ENCODE peak calls at places on chromosomes 12 and 14, in seven cellular contexts. E is sigmoid colon, G is uterus, B is NB4, D is heart left ventricle, F is spleen, H is stomach. L is an unnamed sample.

GRCh38 chr14:65330416-65330815 is 82.1 kb upstream of the FUT8 start:
- DNase-seq in E (no peak), G (no peak), B (no peak), D (no peak), F (no peak), H (no peak), L (peak)

GRCh38 chr12:51926718-51927117 is 19.4 kb downstream of the ACVRL1 start:
- DNase-seq in E (no peak), G (no peak), B (peak), D (no peak), F (no peak), H (peak), L (peak)

GRCh38 chr12:64544796-64545382 is 65.4 kb upstream of the RASSF3 start:
- DNase-seq in E (no peak), G (no peak), B (no peak), D (no peak), F (no peak), H (no peak), L (no peak)

GRCh38 chr14:100586153-100586519 is 1.1 kb downstream of the BEGAIN start:
- DNase-seq in E (no peak), G (no peak), B (no peak), D (peak), F (peak), H (no peak), L (no peak)

GRCh38 chr14:75960219-75960618 is 21.6 kb downstream of the TGFB3 start:
- DNase-seq in E (no peak), G (no peak), B (no peak), D (no peak), F (no peak), H (no peak), L (no peak)

GRCh38 chr12:51820721-51821422 is 27.6 kb downstream of the FIGNL2 start:
- DNase-seq in E (no peak), G (peak), B (peak), D (peak), F (peak), H (peak), L (no peak)

GRCh38 chr12:94242871-94243270 is 94.5 kb downstream of the PLXNC1 start:
- DNase-seq in E (no peak), G (no peak), B (peak), D (no peak), F (peak), H (no peak), L (no peak)

GRCh38 chr12:119326341-119326740 is 8.2 kb upstream of the CCDC60 start:
- DNase-seq in E (no peak), G (no peak), B (no peak), D (no peak), F (no peak), H (no peak), L (no peak)

GRCh38 chr14:75315143-75315542 is 36.5 kb downstream of the FOS start:
- DNase-seq in E (peak), G (no peak), B (no peak), D (no peak), F (no peak), H (peak), L (no peak)

GRCh38 chr14:88791629-88792571 is 853 bp downstream of the EML5 start:
- DNase-seq in E (peak), G (peak), B (peak), D (no peak), F (peak), H (peak), L (no peak)

GRCh38 chr12:28497889-28498411 is 307.7 kb downstream of the CCDC91 start:
- DNase-seq in E (no peak), G (no peak), B (no peak), D (no peak), F (no peak), H (no peak), L (no peak)

GRCh38 chr12:110067531-110067930 is 19.2 kb upstream of the C12orf76 start:
- DNase-seq in E (no peak), G (no peak), B (peak), D (no peak), F (peak), H (no peak), L (no peak)

GRCh38 chr14:37131205-37131604 is 41.2 kb downstream of the SLC25A21 start:
- DNase-seq in E (no peak), G (no peak), B (no peak), D (no peak), F (no peak), H (no peak), L (no peak)

GRCh38 chr14:98728024-98728423 is 544.0 kb downstream of the BCL11B start:
- DNase-seq in E (no peak), G (no peak), B (no peak), D (no peak), F (no peak), H (no peak), L (no peak)

GRCh38 chr14:92994942-92995341 is 72.0 kb downstream of the CHGA start:
- DNase-seq in E (no peak), G (no peak), B (no peak), D (no peak), F (no peak), H (no peak), L (no peak)

GRCh38 chr12:123269395-123269892 is 2.2 kb downstream of the CDK2AP1 start:
- DNase-seq in E (peak), G (peak), B (no peak), D (peak), F (peak), H (peak), L (peak)

GRCh38 chr12:66279127-66279712 is 23.1 kb upstream of the HELB start:
- DNase-seq in E (no peak), G (no peak), B (peak), D (no peak), F (no peak), H (no peak), L (no peak)

GRCh38 chr14:36941783-36942521 is 230.5 kb downstream of the SLC25A21 start:
- DNase-seq in E (peak), G (peak), B (peak), D (peak), F (peak), H (peak), L (peak)

GRCh38 chr12:132713123-132713522 is 2.5 kb downstream of the PGAM5 start:
- DNase-seq in E (no peak), G (no peak), B (no peak), D (no peak), F (no peak), H (no peak), L (no peak)

GRCh38 chr14:99793213-99794155 is at the start of gene EML1:
- DNase-seq in E (peak), G (peak), B (peak), D (peak), F (peak), H (peak), L (peak)

GRCh38 chr14:69543341-69544249 is 31.1 kb downstream of the CCDC177 start:
- DNase-seq in E (no peak), G (no peak), B (peak), D (peak), F (no peak), H (peak), L (no peak)

GRCh38 chr12:27285395-27285794 is 41.3 kb downstream of the STK38L start:
- DNase-seq in E (no peak), G (no peak), B (peak), D (no peak), F (no peak), H (no peak), L (no peak)

GRCh38 chr12:80794506-80794905 is 77.8 kb downstream of the MYF5 start:
- DNase-seq in E (no peak), G (no peak), B (no peak), D (no peak), F (no peak), H (no peak), L (no peak)

DNA sequence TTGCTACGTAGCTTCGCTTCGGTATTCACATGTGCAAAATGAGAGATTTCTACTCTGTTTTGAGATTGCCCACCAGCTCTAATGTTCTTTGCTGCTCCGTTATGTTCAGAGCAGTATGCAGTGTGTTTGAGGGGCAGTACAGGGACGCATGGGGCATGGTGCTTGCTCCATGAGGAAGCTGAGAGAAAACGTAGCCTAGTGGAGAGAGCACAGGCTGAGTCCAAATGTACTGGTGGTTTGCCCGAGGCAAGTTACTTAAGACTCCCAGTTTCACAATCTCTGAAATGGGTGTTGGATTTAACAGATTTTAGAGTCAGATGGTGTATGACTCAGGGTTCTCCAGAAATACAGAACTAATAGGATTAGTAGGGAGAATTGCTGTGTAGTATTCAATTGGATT is 310.5 kb downstream of the ETNK1 start:
- DNase-seq in E (no peak), G (no peak), B (peak), D (no peak), F (no peak), H (no peak), L (no peak)
- H3K4me3 ChIP-seq in E (no peak), G (no peak), B (peak), D (peak), F (no peak), H (no peak), L (no peak)

GRCh38 chr12:97758102-97758501 is 295.5 kb downstream of the RMST start:
- DNase-seq in E (no peak), G (no peak), B (no peak), D (no peak), F (no peak), H (no peak), L (no peak)

GRCh38 chr12:97756741-97757140 is 294.1 kb downstream of the RMST start:
- DNase-seq in E (no peak), G (no peak), B (no peak), D (no peak), F (no peak), H (no peak), L (no peak)

GRCh38 chr12:97757431-97758091 is 295.0 kb downstream of the RMST start:
- DNase-seq in E (no peak), G (no peak), B (no peak), D (no peak), F (no peak), H (no peak), L (no peak)

GRCh38 chr12:97760601-97761000 is 298.0 kb downstream of the RMST start:
- DNase-seq in E (no peak), G (no peak), B (no peak), D (no peak), F (no peak), H (no peak), L (no peak)

DNA sequence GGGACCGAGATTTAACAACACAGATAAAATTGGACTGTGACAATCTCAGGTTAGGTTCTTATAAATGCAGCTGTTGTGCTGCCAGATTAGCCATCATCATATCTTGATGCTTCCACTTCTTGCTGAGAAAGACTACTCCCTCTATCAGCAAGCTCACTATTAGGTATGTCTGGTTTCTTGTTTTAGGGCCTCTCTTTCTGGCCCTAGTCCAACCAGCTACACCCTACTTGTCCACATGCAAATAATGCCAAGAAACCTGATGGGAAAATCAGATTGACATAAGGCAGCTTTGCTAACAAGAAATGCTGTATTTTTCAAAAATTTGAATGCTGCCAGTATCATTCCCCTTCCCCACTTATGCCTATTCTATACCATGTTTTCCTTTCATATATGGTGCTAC is 296.0 kb downstream of the RMST start:
- DNase-seq in E (no peak), G (no peak), B (no peak), D (no peak), F (no peak), H (no peak), L (no peak)
- TF ChIP-seq CTCF in E (no peak), G (no peak), B (no peak), D (no peak), F (no peak), H (no peak), L (no peak)

GRCh38 chr12:48351022-48351708 is 446 bp upstream of the ZNF641 start:
- DNase-seq in E (peak), G (peak), B (no peak), D (peak), F (no peak), H (peak), L (peak)
- TF ChIP-seq POLR2A in E (no peak), G (no peak), B (no peak), D (no peak), F (no peak), H (no peak), L (no peak)

GRCh38 chr12:55706840-55707671 is 648 bp downstream of the ITGA7 start:
- DNase-seq in E (no peak), G (no peak), B (peak), D (peak), F (peak), H (no peak), L (no peak)

GRCh38 chr12:55707841-55708694 is at the start of gene ITGA7:
- DNase-seq in E (peak), G (peak), B (peak), D (peak), F (peak), H (peak), L (no peak)

GRCh38 chr12:55704824-55705780 is 2.6 kb downstream of the ITGA7 start:
- DNase-seq in E (no peak), G (no peak), B (no peak), D (peak), F (peak), H (no peak), L (no peak)

GRCh38 chr12:55703976-55704761 is 3.5 kb downstream of the ITGA7 start:
- DNase-seq in E (peak), G (no peak), B (no peak), D (peak), F (peak), H (no peak), L (no peak)

DNA sequence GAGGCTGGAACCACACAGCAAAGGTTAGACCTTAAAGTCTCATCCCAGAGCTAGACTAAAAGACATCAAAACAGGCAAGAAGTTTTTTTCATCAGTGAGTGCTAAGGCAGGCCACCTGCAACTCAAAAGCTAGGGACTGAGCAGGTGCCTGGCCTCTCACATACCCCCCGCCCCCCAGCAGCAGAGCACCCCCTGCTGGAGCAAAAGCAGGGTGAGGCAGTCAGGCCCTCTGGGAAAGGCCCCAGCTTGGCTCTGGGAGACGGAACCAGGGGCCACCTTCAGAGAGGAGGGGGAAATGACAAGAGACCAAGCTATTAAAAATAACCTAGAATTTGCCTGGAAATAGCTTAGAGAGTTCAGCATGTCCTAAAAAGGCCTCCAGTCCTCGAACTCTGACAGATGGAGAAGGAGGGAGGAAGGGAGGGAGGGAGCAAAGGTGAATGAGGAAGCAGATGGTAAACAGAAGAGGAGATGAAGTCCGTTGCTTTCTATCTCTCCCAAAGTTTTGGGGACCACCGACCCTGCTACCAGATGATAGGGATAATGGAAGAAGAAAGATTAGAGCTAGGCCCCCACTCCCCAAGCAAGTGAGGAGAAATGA is 1.8 kb downstream of the ITGA7 start:
- DNase-seq in E (no peak), G (no peak), B (no peak), D (peak), F (peak), H (no peak), L (no peak)
- H3K4me3 ChIP-seq in E (peak), G (peak), B (no peak), D (peak), F (no peak), H (peak), L (no peak)

GRCh38 chr14:67423424-67423823 is 11.5 kb upstream of the PLEK2 start:
- DNase-seq in E (peak), G (no peak), B (peak), D (no peak), F (no peak), H (no peak), L (no peak)

GRCh38 chr14:67417633-67418032 is 5.7 kb upstream of the PLEK2 start:
- DNase-seq in E (peak), G (no peak), B (no peak), D (no peak), F (no peak), H (no peak), L (no peak)

GRCh38 chr14:67421356-67422224 is 9.6 kb upstream of the PLEK2 start:
- DNase-seq in E (peak), G (no peak), B (no peak), D (no peak), F (no peak), H (no peak), L (no peak)

GRCh38 chr14:67418368-67419174 is 6.6 kb upstream of the PLEK2 start:
- DNase-seq in E (peak), G (no peak), B (no peak), D (no peak), F (no peak), H (peak), L (no peak)

DNA sequence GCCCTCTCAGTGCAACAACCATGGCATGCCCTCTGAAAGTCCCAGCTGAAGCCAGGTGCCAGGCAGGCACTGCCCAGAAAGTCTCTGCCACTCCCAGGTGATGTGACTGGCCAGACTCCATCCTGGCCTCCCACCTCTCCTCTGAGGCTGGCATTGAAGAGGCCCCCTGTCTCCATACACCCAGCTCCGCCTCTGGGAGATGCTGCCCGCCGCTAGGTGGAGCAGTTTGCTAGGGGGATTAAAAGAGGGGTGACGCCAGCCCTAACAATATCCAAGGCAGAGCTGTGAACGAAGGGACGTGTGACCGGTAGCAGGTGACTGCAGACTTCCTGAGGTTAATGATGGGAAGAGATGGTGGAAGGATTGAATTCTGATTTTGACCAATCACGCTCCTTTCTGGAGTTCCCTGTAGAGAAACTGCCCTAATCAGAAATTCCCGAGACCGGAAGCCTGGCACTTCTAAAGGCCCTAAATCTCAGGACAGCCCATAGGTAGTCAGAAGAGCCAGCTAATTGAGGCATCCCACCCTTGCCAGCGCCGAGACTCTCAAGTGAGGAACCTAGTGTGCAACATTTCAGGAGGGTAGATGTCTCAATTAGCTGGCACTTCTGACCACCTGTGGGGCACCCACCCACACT is 8.3 kb upstream of the PLEK2 start:
- DNase-seq in E (peak), G (no peak), B (peak), D (no peak), F (no peak), H (no peak), L (no peak)
- TF ChIP-seq CTCF in E (no peak), G (no peak), B (peak), D (no peak), F (peak), H (no peak), L (no peak)

DNA sequence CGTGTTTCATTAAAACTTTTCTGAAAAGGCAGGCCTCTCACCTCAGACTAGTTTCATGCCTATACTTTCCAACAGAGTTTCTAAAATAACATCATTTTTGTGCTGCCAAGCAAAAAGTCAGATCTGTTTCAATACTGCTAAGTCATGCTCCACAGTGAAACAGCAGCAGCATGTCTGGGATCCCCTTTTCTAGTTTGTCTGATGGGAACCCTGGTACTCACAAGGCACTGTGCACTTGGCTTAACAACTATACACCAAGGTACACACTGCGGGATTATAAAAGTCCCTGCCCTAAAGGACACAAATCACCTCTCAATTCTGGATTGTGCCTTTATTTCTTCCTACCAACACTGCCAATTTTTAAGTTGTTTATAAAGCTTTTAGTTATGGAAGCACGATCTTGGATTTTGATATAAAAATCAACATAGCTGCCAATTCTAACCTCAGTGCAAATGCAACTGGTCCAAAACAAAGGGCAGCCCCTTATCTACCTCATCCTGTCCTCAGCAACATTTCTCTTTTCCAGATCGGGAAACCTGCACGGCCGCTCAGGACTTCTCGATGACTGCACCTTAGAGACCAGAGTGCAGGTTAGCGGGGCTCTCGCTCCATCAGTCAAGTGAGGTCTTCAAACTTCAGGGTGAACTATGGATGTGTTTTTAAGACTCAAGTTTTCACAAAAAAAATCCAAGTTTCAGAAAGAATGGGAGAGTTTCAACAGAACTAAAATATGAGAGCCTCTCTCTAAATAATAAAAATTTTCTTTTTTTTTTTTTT is 1.7 kb upstream of the EIF5 start:
- DNase-seq in E (no peak), G (no peak), B (peak), D (no peak), F (no peak), H (no peak), L (peak)
- TF ChIP-seq POLR2A in E (no peak), G (no peak), B (no peak), D (no peak), F (no peak), H (no peak), L (no peak)